ENCODE peak calls at places on chromosomes 13 and 19, in four cellular contexts. I, D, R and N are unnamed samples.

GRCh38 chr19:17001603-17002183 is 24.9 kb downstream of the CPAMD8 start:
- DNase-seq in D (no peak), R (no peak), I (peak), N (no peak)

GRCh38 chr13:96782186-96782585 is 212.1 kb downstream of the OXGR1 start:
- DNase-seq in R (no peak), I (no peak), D (no peak), N (no peak)

GRCh38 chr13:113907637-113908617 is 44.1 kb upstream of the GAS6 start:
- DNase-seq in R (no peak), I (no peak), D (peak), N (peak)

GRCh38 chr19:991174-991931 is 7.2 kb downstream of the WDR18 start:
- DNase-seq in D (no peak), R (peak), I (peak), N (no peak)

GRCh38 chr13:95404141-95404882 is 103.1 kb upstream of the ABCC4 start:
- DNase-seq in I (peak), R (peak), D (peak), N (peak)

GRCh38 chr19:8512115-8512967 is 1.6 kb downstream of the ZNF414 start:
- DNase-seq in I (no peak), D (no peak), R (no peak), N (peak)

GRCh38 chr13:113120300-113121182 is 2.1 kb upstream of the F10 start:
- DNase-seq in R (no peak), I (no peak), D (no peak), N (no peak)

GRCh38 chr19:52748336-52748950 is 13.6 kb upstream of the ZNF611 start:
- DNase-seq in R (no peak), D (peak), I (no peak), N (no peak)

GRCh38 chr19:56097306-56097705 is 23.8 kb downstream of the ZNF787 start:
- DNase-seq in R (no peak), I (no peak), D (no peak), N (no peak)

GRCh38 chr13:37481005-37481857 is 117.3 kb downstream of the POSTN start:
- DNase-seq in D (peak), I (no peak), R (no peak), N (no peak)

GRCh38 chr19:37695144-37695899 is 24.2 kb downstream of the ZNF607 start:
- DNase-seq in R (no peak), D (no peak), I (no peak), N (no peak)

GRCh38 chr19:50264483-50265186 is 61.2 kb downstream of the MYH14 start:
- DNase-seq in R (no peak), D (no peak), I (no peak), N (no peak)

GRCh38 chr13:97627566-97627965 is 193.6 kb downstream of the RAP2A start:
- DNase-seq in D (no peak), I (no peak), R (peak), N (no peak)

GRCh38 chr19:12721656-12722565 is 1.8 kb downstream of the TNPO2 start:
- DNase-seq in D (peak), I (peak), R (peak), N (peak)

GRCh38 chr13:113495494-113496251 is 5.2 kb upstream of the DCUN1D2 start:
- DNase-seq in R (no peak), D (no peak), I (no peak), N (no peak)

GRCh38 chr19:4345656-4346383 is 2.5 kb downstream of the MPND start:
- DNase-seq in D (no peak), I (no peak), R (no peak), N (no peak)

GRCh38 chr13:104773775-104774174 is 1707.6 kb upstream of the SLC10A2 start:
- DNase-seq in D (peak), I (no peak), R (peak), N (peak)

GRCh38 chr19:35206379-35206778 is 22.2 kb downstream of the FAM187B start:
- DNase-seq in I (peak), D (no peak), R (no peak), N (no peak)

GRCh38 chr19:5680083-5680436 is 256 bp downstream of the MICOS13 start:
- DNase-seq in I (no peak), D (no peak), R (peak), N (no peak)

GRCh38 chr13:111422352-111422751 is 101.9 kb downstream of the TEX29 start:
- DNase-seq in I (no peak), R (no peak), D (peak), N (peak)